ENCODE peak calls at places on chromosome 2, in six cellular contexts. F is sigmoid colon, W is ovary, N is K562, H is transverse colon, V is esophagus muscularis mucosa. Q is an unnamed sample.

GRCh38 chr2:10885479-10885863 is 26.3 kb upstream of the KCNF1 start:
- DNase-seq in W (no peak), F (no peak), H (no peak), V (no peak), N (no peak), Q (no peak)

GRCh38 chr2:5590836-5591235 is 101.3 kb upstream of the SOX11 start:
- DNase-seq in F (no peak), V (no peak), N (no peak), H (no peak), W (no peak), Q (no peak)

GRCh38 chr2:10256525-10257031 is 46.1 kb upstream of the HPCAL1 start:
- DNase-seq in H (no peak), F (peak; percentile 56), W (no peak), N (no peak), V (no peak), Q (no peak)

GRCh38 chr2:136765736-136766323 is 485 bp downstream of the THSD7B start:
- DNase-seq in N (no peak), W (no peak), H (no peak), V (no peak), F (no peak), Q (no peak)

GRCh38 chr2:3598912-3599854 is 4.3 kb downstream of the COLEC11 start:
- DNase-seq in N (no peak), W (no peak), H (no peak), F (no peak), V (no peak), Q (no peak)

GRCh38 chr2:110874565-110875383 is 142.4 kb downstream of the ACOXL start:
- DNase-seq in H (no peak), W (no peak), V (peak; percentile 72), N (no peak), F (no peak), Q (no peak)

GRCh38 chr2:84454581-84454980 is 4.5 kb downstream of the SUCLG1 start:
- DNase-seq in H (no peak), V (no peak), F (no peak), W (no peak), N (no peak), Q (no peak)

GRCh38 chr2:9771481-9772017 is 71.7 kb upstream of the TAF1B start:
- DNase-seq in V (no peak), F (no peak), W (no peak), N (no peak), H (no peak), Q (no peak)

GRCh38 chr2:240430595-240430994 is 4.9 kb upstream of the GPC1 start:
- DNase-seq in H (no peak), F (peak; percentile 41), V (no peak), W (peak; percentile 8), N (no peak), Q (no peak)

GRCh38 chr2:131521961-131522781 is 5.5 kb upstream of the CCDC74A start:
- DNase-seq in W (peak; percentile 48), F (peak; percentile 62), H (no peak), V (no peak), N (no peak), Q (no peak)

GRCh38 chr2:143692162-143692561 is 562.9 kb downstream of the ARHGAP15 start:
- DNase-seq in H (no peak), V (no peak), N (no peak), F (no peak), W (no peak), Q (no peak)

GRCh38 chr2:230866704-230867561 is 2.2 kb downstream of the ITM2C start:
- DNase-seq in N (no peak), F (no peak), V (no peak), H (peak; percentile 84), W (peak; percentile 57), Q (peak; percentile 57)

GRCh38 chr2:176110975-176111663 is 4.0 kb downstream of the HOXD11 start:
- DNase-seq in V (no peak), H (peak; percentile 69), W (no peak), N (peak; percentile 73), F (no peak), Q (no peak)

GRCh38 chr2:68318686-68319396 is 908 bp downstream of the CNRIP1 start:
- DNase-seq in N (no peak), H (peak; percentile 10), V (no peak), W (peak; percentile 35), F (peak; percentile 70), Q (no peak)

GRCh38 chr2:68316091-68316490 is 3.7 kb downstream of the CNRIP1 start:
- DNase-seq in V (no peak), F (no peak), H (no peak), N (no peak), W (no peak), Q (no peak)

GRCh38 chr2:68320118-68320641 is 431 bp upstream of the CNRIP1 start:
- DNase-seq in W (peak; percentile 48), N (peak; percentile 35), H (no peak), V (no peak), F (peak; percentile 73), Q (no peak)

GRCh38 chr2:68317971-68318685 is 1.6 kb downstream of the CNRIP1 start:
- DNase-seq in N (no peak), W (peak; percentile 26), V (no peak), H (no peak), F (no peak), Q (no peak)

DNA sequence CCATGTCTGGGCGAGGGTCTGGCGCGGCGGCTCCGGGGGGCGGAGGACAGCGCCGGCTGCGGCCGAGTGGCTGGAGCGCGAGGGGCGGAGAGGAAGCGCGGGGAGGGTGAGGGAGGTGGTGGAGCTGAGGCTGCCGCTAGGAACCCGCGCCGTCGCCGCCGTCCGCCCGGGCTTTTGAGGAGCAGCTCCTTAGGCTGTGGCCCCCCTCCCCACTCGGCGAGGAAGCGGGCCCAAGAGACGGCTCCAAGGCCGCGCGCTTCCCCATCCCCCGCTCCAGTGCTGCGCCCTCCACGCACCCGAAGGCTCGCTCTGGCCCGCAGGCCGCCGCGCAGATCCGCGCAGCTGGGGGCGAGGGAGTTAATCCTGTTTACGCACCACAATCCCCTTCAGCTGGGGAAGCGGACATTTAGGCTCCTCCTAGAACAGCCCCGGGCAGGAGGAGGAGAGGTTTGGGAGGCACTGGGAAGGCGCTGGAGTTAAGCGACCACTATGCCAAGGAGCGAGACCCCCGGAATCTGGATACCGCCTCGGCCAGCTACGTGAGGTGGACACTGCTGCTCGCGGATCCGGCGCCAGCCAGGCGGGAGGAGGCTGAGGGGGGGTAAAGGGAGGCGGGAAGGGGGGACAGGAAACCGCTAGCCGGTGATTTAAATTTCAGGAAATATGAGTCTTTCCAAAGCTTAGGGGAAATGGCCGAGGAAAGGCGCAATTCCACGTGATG is at the start of gene CNRIP1:
- DNase-seq in V (peak; percentile 92), W (peak; percentile 88), F (peak; percentile 91), N (peak; percentile 27), H (peak; percentile 46), Q (peak; percentile 27)
- TF ChIP-seq CTCF in V (no peak), W (peak; percentile 19), F (no peak), N (no peak), H (no peak), Q (no peak)

DNA sequence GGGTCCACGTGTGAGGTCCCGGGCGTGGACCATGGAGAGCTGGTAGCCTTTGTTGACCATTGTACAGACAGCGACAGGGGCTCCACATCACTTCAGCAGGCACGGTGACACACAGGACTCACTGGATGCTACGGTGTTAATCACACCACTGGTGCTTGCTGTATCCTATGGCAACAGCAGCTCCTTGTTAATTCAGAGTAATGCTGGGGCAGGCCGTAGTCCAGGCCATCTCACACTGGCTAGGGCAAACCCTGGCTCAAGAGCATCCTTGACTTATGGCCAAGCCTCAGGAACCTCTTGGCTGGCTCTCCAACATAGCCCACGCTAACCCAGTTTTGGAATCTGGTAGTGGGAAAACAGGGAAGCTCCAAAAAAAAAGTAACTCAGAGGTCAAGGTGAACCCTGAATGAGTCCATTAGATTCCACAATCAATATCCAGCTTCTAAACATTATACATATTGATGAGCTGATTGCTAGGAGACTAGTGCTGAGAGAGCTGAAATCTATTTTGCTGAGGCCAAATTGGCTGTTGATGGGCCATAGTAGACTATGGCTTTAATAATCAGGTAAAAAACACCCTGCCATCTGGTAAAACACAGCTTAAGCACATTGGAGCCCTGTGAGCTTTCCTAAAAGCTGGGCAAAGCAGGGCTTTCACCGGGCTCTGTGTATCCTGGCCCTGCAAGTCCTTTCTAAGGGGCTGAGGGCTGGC is 253.6 kb downstream of the PRKCE start:
- DNase-seq in V (no peak), W (no peak), H (no peak), F (no peak), N (no peak), Q (no peak)
- TF ChIP-seq EP300 in V (no peak), W (no peak), H (no peak), F (no peak), N (no peak), Q (no peak)

GRCh38 chr2:107361951-107362350 is 464.7 kb upstream of the RGPD4 start:
- DNase-seq in N (no peak), W (no peak), F (no peak), H (no peak), V (peak; percentile 80), Q (no peak)

GRCh38 chr2:107362973-107363372 is 463.7 kb upstream of the RGPD4 start:
- DNase-seq in F (no peak), V (no peak), W (no peak), H (no peak), N (no peak), Q (no peak)

GRCh38 chr2:107358921-107359320 is 467.8 kb upstream of the RGPD4 start:
- DNase-seq in V (peak; percentile 84), N (no peak), F (no peak), H (no peak), W (no peak), Q (no peak)

GRCh38 chr2:107354143-107354542 is 468.2 kb upstream of the ST6GAL2 start:
- DNase-seq in F (no peak), N (no peak), V (no peak), W (no peak), H (no peak), Q (no peak)

DNA sequence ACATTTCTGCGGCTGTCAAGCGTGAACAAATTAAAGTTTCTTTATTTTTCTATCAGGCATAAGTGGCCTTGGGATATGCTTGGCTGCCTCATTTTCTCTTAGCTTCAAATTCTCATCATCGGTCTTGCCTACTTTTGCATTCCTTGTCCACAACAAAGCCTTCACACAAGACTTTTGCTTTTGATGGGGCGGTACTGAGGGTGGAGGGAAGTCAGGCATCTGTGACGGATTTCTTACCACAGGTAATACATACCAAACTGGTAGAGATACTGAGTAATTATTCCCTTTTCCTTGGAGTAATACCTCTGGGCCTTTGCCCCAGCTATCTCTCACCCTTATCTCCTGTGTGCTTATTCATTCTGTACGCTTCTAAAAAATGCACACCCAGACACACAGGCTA is 468.3 kb upstream of the RGPD4 start:
- DNase-seq in H (no peak), W (no peak), N (no peak), F (no peak), V (peak; percentile 42), Q (no peak)
- H3K27me3 ChIP-seq in H (no peaks in the 10 kb centered on the region), W (no peaks in the 10 kb centered on the region), N (no peaks in the 10 kb centered on the region), F (no peaks in the 10 kb centered on the region), V (no peaks in the 10 kb centered on the region), Q (no peaks in the 10 kb centered on the region)

DNA sequence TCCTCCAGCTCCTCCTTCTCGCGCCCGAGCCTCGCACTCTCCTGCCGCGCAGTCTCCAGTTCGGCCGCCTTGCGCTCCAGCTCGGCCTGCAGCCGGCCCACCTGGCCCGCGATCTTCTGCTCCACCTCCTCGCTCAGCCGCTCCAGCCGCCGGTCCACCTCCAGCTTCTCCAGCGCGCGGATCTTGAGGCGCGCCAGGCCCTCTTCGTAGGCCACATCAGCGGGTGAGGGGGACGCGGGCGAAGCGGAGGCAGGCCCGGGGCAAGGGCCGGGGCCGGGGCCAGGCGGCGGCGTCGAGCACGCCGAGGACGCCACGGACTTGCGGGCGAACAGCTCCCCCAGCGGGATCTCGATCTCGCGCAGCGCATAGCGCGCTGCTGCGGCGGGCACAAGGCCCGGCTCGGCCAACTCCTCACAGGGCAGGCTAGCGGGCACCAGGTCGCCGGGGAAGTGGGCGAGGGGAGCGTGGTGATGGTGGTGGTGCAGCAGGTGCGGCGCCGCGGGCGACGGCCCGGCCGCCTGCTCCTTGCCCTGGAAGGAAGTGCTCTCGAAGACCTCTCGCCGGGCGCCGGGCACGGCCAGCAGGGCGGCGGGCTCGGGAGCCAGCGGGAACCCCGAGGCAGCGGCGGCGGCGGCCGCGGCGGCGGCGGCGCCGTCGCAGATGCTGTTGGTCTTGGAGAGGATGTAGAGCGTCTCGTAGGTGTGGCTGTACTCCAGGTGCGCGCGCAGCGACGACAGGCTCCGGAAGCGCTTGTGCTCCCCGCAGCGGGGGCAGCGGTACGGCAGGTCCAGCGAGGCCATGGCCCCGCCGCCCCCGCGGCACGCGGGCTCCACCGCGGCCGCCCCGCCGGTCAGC is 15.2 kb downstream of the FBXO41 start:
- DNase-seq in V (no peak), N (no peak), F (no peak), W (no peak), H (peak; percentile 81), Q (peak; percentile 69)
- TF ChIP-seq CTCF in V (no peak), N (no peak), F (no peak), W (no peak), H (no peak), Q (no peak)